ENCODE peak calls at places on chromosomes 3 and 15, in four cellular contexts. B is heart left ventricle, F is transverse colon, Y is breast epithelium. P is an unnamed sample. For H3K36me3, the result is how much of the 10 kb centered on the place peaks cover.

GRCh38 chr15:76208786-76209424 is 102.4 kb downstream of the ETFA start:
- DNase-seq in B (no peak), F (no peak), Y (no peak), P (no peak)

GRCh38 chr15:68404056-68404798 is 27.7 kb downstream of the ITGA11 start:
- DNase-seq in B (no peak), F (no peak), Y (peak), P (no peak)

GRCh38 chr3:29335438-29335837 is 54.6 kb downstream of the RBMS3 start:
- DNase-seq in B (peak), F (peak), Y (peak), P (no peak)

GRCh38 chr3:123429362-123430125 is 19.3 kb downstream of the ADCY5 start:
- DNase-seq in B (no peak), F (no peak), Y (no peak), P (no peak)

GRCh38 chr3:108200024-108200423 is 22.2 kb downstream of the IFT57 start:
- DNase-seq in B (no peak), F (no peak), Y (no peak), P (no peak)

GRCh38 chr3:15427182-15427880 is at the start of the genes EAF1 and METTL6:
- DNase-seq in B (peak), F (peak), Y (peak), P (peak)

GRCh38 chr3:14563946-14564539 is 23.9 kb upstream of the GRIP2 start:
- DNase-seq in B (no peak), F (no peak), Y (no peak), P (no peak)

GRCh38 chr3:9715764-9716437 is 12.3 kb downstream of the CPNE9 start:
- DNase-seq in B (peak), F (peak), Y (peak), P (peak)

GRCh38 chr3:25511972-25512721 is 84.1 kb downstream of the RARB start:
- DNase-seq in B (no peak), F (no peak), Y (no peak), P (no peak)

GRCh38 chr15:50183112-50183794 is 1.3 kb downstream of the SLC27A2 start:
- DNase-seq in B (no peak), F (no peak), Y (no peak), P (no peak)

GRCh38 chr3:160641675-160642330 is 35.2 kb upstream of the ARL14 start:
- DNase-seq in B (no peak), F (no peak), Y (no peak), P (no peak)

GRCh38 chr3:9179826-9180763 is 69.4 kb downstream of the SRGAP3 start:
- DNase-seq in B (no peak), F (no peak), Y (no peak), P (no peak)

GRCh38 chr15:65054333-65055200 is 9.4 kb downstream of the SLC51B start:
- DNase-seq in B (peak), F (peak), Y (peak), P (peak)

GRCh38 chr3:126954141-126954845 is 28.6 kb upstream of the PLXNA1 start:
- DNase-seq in B (peak), F (no peak), Y (no peak), P (peak)

GRCh38 chr3:33032937-33033336 is 64.0 kb downstream of the GLB1 start:
- DNase-seq in B (no peak), F (no peak), Y (no peak), P (no peak)

GRCh38 chr3:56536735-56537134 is 20.2 kb upstream of the CCDC66 start:
- DNase-seq in B (no peak), F (no peak), Y (no peak), P (no peak)

GRCh38 chr15:92014461-92015030 is 161.0 kb downstream of the SLCO3A1 start:
- DNase-seq in B (no peak), F (no peak), Y (no peak), P (no peak)

GRCh38 chr3:46903341-46904302 is 26.1 kb downstream of the PTH1R start:
- DNase-seq in B (peak), F (no peak), Y (no peak), P (no peak)

GRCh38 chr15:42392309-42393024 is 33.2 kb downstream of the CAPN3 start:
- DNase-seq in B (no peak), F (peak), Y (no peak), P (no peak)

GRCh38 chr15:62164500-62165028 is 521 bp downstream of the C2CD4B start:
- DNase-seq in B (peak), F (peak), Y (no peak), P (no peak)

GRCh38 chr15:62163847-62164499 is 1.1 kb downstream of the C2CD4B start:
- DNase-seq in B (no peak), F (peak), Y (no peak), P (no peak)

GRCh38 chr15:62165793-62166380 is 802 bp upstream of the C2CD4B start:
- DNase-seq in B (peak), F (no peak), Y (no peak), P (no peak)

GRCh38 chr15:62163397-62163796 is 1.7 kb downstream of the C2CD4B start:
- DNase-seq in B (no peak), F (no peak), Y (no peak), P (no peak)

GRCh38 chr15:62165029-62165792 is at the start of gene C2CD4B:
- DNase-seq in B (peak), F (peak), Y (no peak), P (no peak)
- TF ChIP-seq POLR2A in B (peak), F (peak), Y (no peak), P (peak)

DNA sequence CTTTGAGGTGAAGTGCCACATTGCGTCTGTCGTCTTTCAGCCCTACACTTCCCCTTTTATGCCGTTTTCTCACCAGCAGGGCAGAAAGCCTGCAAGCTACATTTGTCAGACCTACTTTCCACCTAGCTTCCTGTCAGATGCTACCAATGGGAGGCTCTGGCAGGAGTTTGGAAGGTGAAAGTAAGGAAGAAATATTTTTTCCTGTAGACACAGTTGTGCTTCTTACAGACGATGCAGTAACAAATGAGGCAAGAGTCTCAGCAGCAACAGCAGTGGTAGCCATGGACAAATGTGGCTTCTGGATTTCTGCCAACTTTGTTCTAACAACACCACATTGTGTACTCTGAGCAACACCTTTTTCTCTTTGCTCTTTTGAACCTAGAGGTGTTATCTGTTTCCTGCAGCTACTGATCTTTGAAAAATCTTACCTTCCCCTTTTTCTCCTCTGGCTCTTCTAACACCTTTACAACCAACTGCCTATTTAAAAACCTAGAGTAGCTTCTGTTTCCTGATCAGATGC is 70.6 kb upstream of the STT3B start:
- DNase-seq in B (no peak), F (peak), Y (no peak), P (peak)
- H3K27ac ChIP-seq in B (no peak), F (peak), Y (no peak), P (peak)

DNA sequence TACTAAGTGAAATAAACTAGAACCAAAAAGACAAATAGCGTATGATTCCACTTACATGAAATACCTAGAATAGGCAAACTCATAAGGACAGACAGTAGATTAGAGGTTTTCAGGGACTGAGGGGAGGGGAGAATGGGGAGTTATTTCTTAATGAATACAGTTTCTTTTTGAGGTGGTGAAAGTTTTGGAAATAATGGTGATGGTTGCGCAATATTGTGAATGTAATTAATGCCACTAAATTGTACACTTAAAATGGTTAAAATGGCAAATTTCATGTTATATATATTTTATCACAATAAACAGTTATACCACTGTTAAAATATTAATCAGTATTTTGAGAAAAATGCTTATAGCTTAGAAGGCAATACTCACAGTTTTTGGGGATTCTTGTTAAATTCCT is 11.0 kb downstream of the UBE2E1 start:
- DNase-seq in B (no peak), F (no peak), Y (no peak), P (no peak)
- H3K36me3 ChIP-seq in B (under half), F (under half), Y (under half), P (under half)

DNA sequence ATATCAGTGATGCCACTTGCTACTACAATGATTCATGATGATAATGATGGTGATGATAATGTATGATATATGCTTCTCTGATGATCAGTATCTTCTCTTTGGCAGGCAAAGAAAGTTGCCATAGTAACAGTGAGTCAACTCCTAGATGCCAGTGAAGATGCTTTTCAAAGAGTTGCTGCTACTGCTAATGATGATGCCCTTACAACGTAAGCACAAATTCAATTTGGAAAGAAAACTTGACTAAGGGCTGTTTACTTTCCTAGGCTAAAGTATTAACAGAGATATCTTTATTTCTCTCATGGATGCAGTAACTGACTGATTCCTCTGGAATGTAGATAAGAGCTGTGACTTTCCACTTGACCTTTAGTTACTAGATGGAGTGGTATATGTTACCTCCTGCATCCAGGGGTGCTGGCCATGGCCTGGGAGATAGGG is 27.8 kb downstream of the ADGRG7 start:
- DNase-seq in B (no peak), F (no peak), Y (no peak), P (no peak)
- TF ChIP-seq POLR2A in B (no peak), F (no peak), Y (no peak), P (no peak)

GRCh38 chr3:50609071-50609742 is 2.4 kb downstream of the CISH start:
- DNase-seq in B (no peak), F (no peak), Y (no peak), P (no peak)

GRCh38 chr3:50605901-50606326 is 5.7 kb downstream of the CISH start:
- DNase-seq in B (peak), F (no peak), Y (no peak), P (no peak)

GRCh38 chr3:50606596-50606995 is 5.0 kb downstream of the CISH start:
- DNase-seq in B (no peak), F (no peak), Y (no peak), P (no peak)

GRCh38 chr3:50608278-50608677 is 3.3 kb downstream of the CISH start:
- DNase-seq in B (no peak), F (no peak), Y (no peak), P (no peak)

GRCh38 chr3:50607271-50608091 is 4.1 kb downstream of the CISH start:
- DNase-seq in B (no peak), F (no peak), Y (peak), P (no peak)
- H3K27ac ChIP-seq in B (peak), F (peak), Y (peak), P (peak)

DNA sequence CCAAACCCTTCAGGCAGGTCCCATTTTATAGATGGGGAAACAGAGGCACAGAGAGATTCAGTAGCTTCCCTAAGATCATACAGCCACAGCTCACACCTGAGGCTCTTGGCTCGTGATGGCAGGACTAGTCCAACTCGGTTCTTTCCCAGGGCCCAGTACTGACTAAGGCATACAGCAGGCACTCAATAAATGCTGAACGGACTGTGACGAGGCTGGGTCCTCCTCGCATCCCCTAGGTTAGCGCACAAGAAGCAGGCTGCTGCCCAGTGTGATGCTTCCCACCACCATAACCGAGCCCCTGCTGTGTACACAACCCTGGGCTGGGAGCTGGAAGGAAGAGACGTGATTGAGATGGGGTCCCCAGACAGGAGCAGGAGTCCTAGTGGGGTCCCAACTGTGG is 24.9 kb downstream of the PLXND1 start:
- DNase-seq in B (no peak), F (no peak), Y (no peak), P (no peak)
- H3K36me3 ChIP-seq in B (under half), F (under half), Y (under half), P (under half)

DNA sequence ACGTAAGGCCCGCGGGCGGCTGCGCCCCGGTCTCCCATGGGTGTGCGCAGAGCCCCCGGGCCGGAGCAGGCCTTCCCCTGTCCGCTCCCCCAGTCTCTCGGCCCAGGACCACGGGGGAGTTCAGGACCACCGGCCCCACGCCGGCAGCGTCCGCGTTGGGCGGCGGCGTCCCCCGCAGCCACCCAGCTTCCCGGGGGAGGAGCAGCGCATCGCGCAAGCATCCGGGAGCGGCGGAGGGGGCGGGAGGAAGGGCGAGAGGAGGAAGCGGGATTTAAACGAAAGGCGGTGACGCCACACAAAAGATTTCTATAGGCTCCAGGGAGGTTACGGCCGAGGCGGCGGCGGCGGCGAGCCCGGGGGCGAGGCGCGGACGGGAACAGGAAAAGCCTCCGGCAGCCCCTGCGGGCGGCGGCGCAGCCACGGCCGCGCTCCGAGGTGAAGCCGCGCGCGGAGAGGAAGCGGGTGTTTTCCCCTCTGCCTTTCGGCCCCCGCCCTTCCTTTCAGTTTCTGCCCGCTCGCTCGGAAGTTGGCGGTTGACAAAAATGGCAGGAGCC is at the start of gene TLNRD1:
- DNase-seq in B (peak), F (peak), Y (peak), P (peak)
- TF ChIP-seq POLR2A in B (peak), F (peak), Y (peak), P (peak)

GRCh38 chr3:81869380-81869779 is 107.9 kb upstream of the GBE1 start:
- DNase-seq in B (no peak), F (no peak), Y (no peak), P (no peak)
- H3K27ac ChIP-seq in B (no peak), F (no peak), Y (no peak), P (no peak)

P was measured in Peyer's patch.